ENCODE peak calls at places on chromosomes 11 and 22, in six cellular contexts. One of them, this sample, is unnamed.

GRCh38 chr22:40588726-40589125 is 47.8 kb downstream of the MRTFA start:
- DNase-seq in H9: no peak
- DNase-seq in K562: no peak
- DNase-seq in MG63: no peak
- DNase-seq in Peyer's patch: no peak
- DNase-seq in lung: no peak
- DNase-seq in this sample: peak; percentile 29

GRCh38 chr11:2524446-2525165 is 79.8 kb downstream of the KCNQ1 start:
- DNase-seq in lung: no peak
- DNase-seq in Peyer's patch: peak; percentile 50
- DNase-seq in K562: no peak
- DNase-seq in H9: no peak
- DNase-seq in MG63: no peak
- DNase-seq in this sample: no peak

GRCh38 chr11:15663778-15664218 is 549.1 kb downstream of the INSC start:
- DNase-seq in Peyer's patch: no peak
- DNase-seq in MG63: peak; percentile 62
- DNase-seq in H9: peak; percentile 47
- DNase-seq in K562: no peak
- DNase-seq in lung: peak; percentile 25
- DNase-seq in this sample: no peak

GRCh38 chr22:16601437-16602223 is 9.0 kb upstream of the CCT8L2 start:
- DNase-seq in lung: no peak
- DNase-seq in K562: peak; percentile 92
- DNase-seq in MG63: peak; percentile 41
- DNase-seq in H9: no peak
- DNase-seq in Peyer's patch: no peak
- DNase-seq in this sample: no peak

GRCh38 chr22:43202756-43203155 is 15.8 kb upstream of the TTLL12 start:
- DNase-seq in lung: no peak
- DNase-seq in MG63: no peak
- DNase-seq in K562: no peak
- DNase-seq in Peyer's patch: no peak
- DNase-seq in H9: no peak
- DNase-seq in this sample: no peak

GRCh38 chr11:127054153-127054552 is 53.6 kb upstream of the KIRREL3 start:
- DNase-seq in MG63: no peak
- DNase-seq in H9: no peak
- DNase-seq in K562: no peak
- DNase-seq in lung: no peak
- DNase-seq in Peyer's patch: no peak
- DNase-seq in this sample: no peak

GRCh38 chr22:49724893-49725489 is 102.7 kb downstream of the BRD1 start:
- DNase-seq in K562: peak; percentile 75
- DNase-seq in Peyer's patch: peak; percentile 63
- DNase-seq in MG63: peak; percentile 55
- DNase-seq in lung: no peak
- DNase-seq in H9: peak; percentile 83
- DNase-seq in this sample: peak; percentile 3

GRCh38 chr22:50261615-50262459 is at the start of gene MAPK12:
- DNase-seq in H9: peak; percentile 63
- DNase-seq in MG63: peak; percentile 64
- DNase-seq in Peyer's patch: no peak
- DNase-seq in lung: no peak
- DNase-seq in K562: peak; percentile 71
- DNase-seq in this sample: no peak

DNA sequence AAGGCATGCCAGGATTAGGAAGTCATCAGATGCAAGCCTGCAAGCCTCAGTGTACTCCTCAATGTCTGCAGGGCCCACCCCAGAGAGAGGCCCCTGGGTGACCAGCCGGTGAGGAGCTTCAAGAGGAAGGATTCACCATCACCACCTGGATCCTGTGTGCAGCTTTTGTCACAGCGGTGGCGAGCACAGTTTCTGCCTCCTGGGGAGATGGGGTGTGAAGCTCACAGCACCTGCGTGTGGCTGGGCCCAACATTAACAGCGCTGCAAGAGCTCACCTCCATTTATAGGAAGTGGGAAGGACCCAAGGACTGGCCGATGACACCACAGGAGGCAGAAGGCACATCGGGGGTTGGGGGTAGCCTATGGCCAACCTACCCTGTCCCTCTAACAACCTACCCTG is 235.3 kb downstream of the CTTN start:
- DNase-seq in K562: no peak
- DNase-seq in Peyer's patch: no peak
- DNase-seq in MG63: no peak
- DNase-seq in lung: no peak
- DNase-seq in H9: no peak
- DNase-seq in this sample: no peak
- H3K9me3 ChIP-seq in K562: no peaks in the 10 kb centered on the region
- H3K9me3 ChIP-seq in Peyer's patch: no peaks in the 10 kb centered on the region
- H3K9me3 ChIP-seq in MG63: no peaks in the 10 kb centered on the region
- H3K9me3 ChIP-seq in lung: no peaks in the 10 kb centered on the region
- H3K9me3 ChIP-seq in H9: no peaks in the 10 kb centered on the region
- H3K9me3 ChIP-seq in this sample: peaks cover 6% of the 10 kb centered on the region

GRCh38 chr22:22082229-22082835 is 99.7 kb upstream of the TOP3B start:
- DNase-seq in MG63: no peak
- DNase-seq in K562: no peak
- DNase-seq in Peyer's patch: no peak
- DNase-seq in lung: no peak
- DNase-seq in H9: no peak
- DNase-seq in this sample: no peak
- H3K9me3 ChIP-seq in MG63: peaks cover 2% of the 10 kb centered on the region
- H3K9me3 ChIP-seq in K562: no peaks in the 10 kb centered on the region
- H3K9me3 ChIP-seq in Peyer's patch: no peaks in the 10 kb centered on the region
- H3K9me3 ChIP-seq in lung: no peaks in the 10 kb centered on the region
- H3K9me3 ChIP-seq in H9: no peaks in the 10 kb centered on the region
- H3K9me3 ChIP-seq in this sample: no peaks in the 10 kb centered on the region

DNA sequence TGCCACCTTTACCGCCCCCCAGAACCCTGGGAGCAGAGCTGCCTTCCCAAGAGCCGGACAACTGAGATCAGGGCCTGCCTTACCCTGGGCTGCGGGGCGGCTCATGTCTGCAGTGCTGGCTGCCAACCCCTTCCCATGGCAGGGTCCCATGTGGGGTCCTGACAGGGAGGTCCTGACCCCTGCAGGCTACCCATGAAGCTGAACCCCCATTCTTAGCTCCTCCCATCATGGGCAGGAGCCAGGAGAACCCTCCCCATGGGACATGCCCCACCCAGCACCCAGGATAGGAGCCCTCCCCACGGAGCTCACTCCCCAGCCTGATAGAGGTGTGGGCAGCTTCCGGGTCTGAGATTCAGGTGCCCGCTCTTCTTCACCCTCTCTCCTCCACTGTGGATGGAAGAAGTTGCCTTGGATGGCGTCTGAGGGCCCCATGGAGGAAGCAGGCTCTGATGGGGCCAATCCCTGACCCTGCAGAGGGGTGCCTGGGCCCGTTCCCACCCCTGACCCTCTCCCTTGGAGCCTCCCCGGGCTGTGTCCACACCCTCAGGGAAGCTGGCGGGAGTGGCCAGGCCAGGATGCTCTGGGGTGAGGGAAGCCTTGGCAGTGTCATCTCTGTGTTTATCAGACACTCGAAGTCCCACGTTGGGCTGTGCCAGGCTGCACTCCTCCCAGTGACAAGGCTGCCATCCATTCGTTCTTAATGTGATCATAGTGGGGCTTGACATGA is 1508.2 kb downstream of the BRD1 start:
- DNase-seq in H9: no peak
- DNase-seq in K562: no peak
- DNase-seq in lung: no peak
- DNase-seq in MG63: no peak
- DNase-seq in Peyer's patch: peak; percentile 27
- DNase-seq in this sample: no peak
- H3K9me3 ChIP-seq in H9: no peaks in the 10 kb centered on the region
- H3K9me3 ChIP-seq in K562: no peaks in the 10 kb centered on the region
- H3K9me3 ChIP-seq in lung: no peaks in the 10 kb centered on the region
- H3K9me3 ChIP-seq in MG63: no peaks in the 10 kb centered on the region
- H3K9me3 ChIP-seq in Peyer's patch: no peaks in the 10 kb centered on the region
- H3K9me3 ChIP-seq in this sample: peaks cover 3% of the 10 kb centered on the region

DNA sequence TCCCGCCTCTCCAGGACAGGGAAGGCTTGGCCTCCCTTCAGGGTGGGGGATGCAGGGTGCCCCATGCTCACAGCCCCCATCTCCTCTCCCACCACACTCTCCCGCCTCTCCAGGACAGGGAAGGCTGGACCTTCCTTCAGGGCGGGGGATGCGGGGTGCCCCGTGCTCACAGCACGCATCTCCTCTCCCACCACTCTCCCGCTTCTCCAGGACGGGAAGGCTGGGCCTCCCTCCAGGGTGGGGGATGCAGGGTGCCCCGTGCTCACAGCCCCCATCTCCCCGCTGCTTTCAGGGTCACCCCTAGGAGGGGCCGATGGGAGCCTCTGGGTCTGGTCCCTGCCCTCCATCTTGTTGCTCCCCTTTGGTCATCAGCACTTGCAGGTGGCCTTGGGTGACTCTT is 348.0 kb downstream of the CTTN start:
- DNase-seq in Peyer's patch: no peak
- DNase-seq in lung: no peak
- DNase-seq in H9: no peak
- DNase-seq in K562: no peak
- DNase-seq in MG63: no peak
- DNase-seq in this sample: no peak
- H3K9me3 ChIP-seq in Peyer's patch: no peaks in the 10 kb centered on the region
- H3K9me3 ChIP-seq in lung: no peaks in the 10 kb centered on the region
- H3K9me3 ChIP-seq in H9: peaks cover 12% of the 10 kb centered on the region
- H3K9me3 ChIP-seq in K562: peaks cover 3% of the 10 kb centered on the region
- H3K9me3 ChIP-seq in MG63: peaks cover 16% of the 10 kb centered on the region
- H3K9me3 ChIP-seq in this sample: peaks cover 6% of the 10 kb centered on the region